ENCODE peak calls at places on chromosomes 13 and 19, in nine cellular contexts. R is choroid plexus epithelial cell; Y is cardiac muscle cell; L is HFFc6; A is CD4-positive, alpha-beta T cell; P is psoas muscle; H is upper lobe of right lung; I is HL-60; C is endothelial cell. F is an unnamed sample.

GRCh38 chr13:98484289-98485219 is 92.4 kb downstream of the STK24 start:
- DNase-seq in A (peak; percentile 73), I (peak; percentile 92), C (peak; percentile 38), Y (peak; percentile 94), H (peak; percentile 87), R (peak; percentile 95), L (peak; percentile 93), P (peak; percentile 82), F (peak; percentile 98)

GRCh38 chr13:94479559-94480095 is at the start of gene DCT:
- DNase-seq in I (no peak), L (no peak), C (no peak), P (no peak), R (no peak), H (no peak), Y (no peak), A (no peak), F (no peak)

GRCh38 chr13:111423168-111423785 is 102.8 kb downstream of the TEX29 start:
- DNase-seq in A (no peak), C (no peak), P (no peak), H (no peak), R (no peak), Y (no peak), I (no peak), L (no peak), F (no peak)

GRCh38 chr13:107590556-107590955 is 624.8 kb downstream of the LIG4 start:
- DNase-seq in L (no peak), A (no peak), Y (no peak), H (no peak), C (no peak), R (peak; percentile 41), P (no peak), I (no peak), F (no peak)

GRCh38 chr13:41854758-41855157 is 106.2 kb downstream of the VWA8 start:
- DNase-seq in I (no peak), L (no peak), R (peak; percentile 30), Y (no peak), P (no peak), A (no peak), C (no peak), H (no peak), F (no peak)

GRCh38 chr19:36392916-36393673 is 14.1 kb upstream of the ZFP14 start:
- DNase-seq in C (no peak), Y (no peak), A (no peak), P (no peak), L (no peak), I (no peak), R (no peak), H (no peak), F (no peak)

GRCh38 chr19:57812201-57812600 is 2.5 kb downstream of the ZNF552 start:
- DNase-seq in L (no peak), C (no peak), A (no peak), H (no peak), P (no peak), R (no peak), I (no peak), Y (no peak), F (no peak)

GRCh38 chr13:71774863-71775262 is 92.1 kb downstream of the DACH1 start:
- DNase-seq in R (no peak), P (no peak), H (no peak), C (no peak), I (no peak), A (no peak), Y (no peak), L (no peak), F (no peak)

GRCh38 chr19:38815059-38816001 is 2.6 kb upstream of the LGALS4 start:
- DNase-seq in I (no peak), P (no peak), R (no peak), Y (no peak), L (no peak), A (no peak), C (no peak), H (no peak), F (no peak)

GRCh38 chr19:6002591-6002990 is 24.7 kb upstream of the RANBP3 start:
- DNase-seq in P (no peak), R (no peak), C (no peak), Y (no peak), A (no peak), L (no peak), I (no peak), H (no peak), F (no peak)

GRCh38 chr13:50460366-50460765 is 383.1 kb downstream of the DLEU7 start:
- DNase-seq in L (no peak), P (no peak), I (no peak), A (no peak), R (no peak), H (no peak), Y (no peak), C (no peak), F (no peak)

GRCh38 chr19:56637976-56638555 is 4.9 kb upstream of the SMIM17 start:
- DNase-seq in P (peak; percentile 50), C (peak; percentile 37), I (peak; percentile 76), Y (peak; percentile 91), R (peak; percentile 87), A (no peak), H (no peak), L (peak; percentile 37), F (no peak)

GRCh38 chr13:79119578-79120107 is 286.4 kb downstream of the RBM26 start:
- DNase-seq in Y (no peak), H (no peak), L (no peak), I (no peak), A (no peak), C (no peak), R (no peak), P (no peak), F (no peak)

GRCh38 chr13:61294467-61295186 is 121.0 kb downstream of the PCDH20 start:
- DNase-seq in R (no peak), L (no peak), H (no peak), P (no peak), C (no peak), I (no peak), Y (no peak), A (no peak), F (no peak)

GRCh38 chr13:65638572-65639168 is 1591.5 kb downstream of the PCDH9 start:
- DNase-seq in I (peak; percentile 26), R (peak; percentile 85), P (no peak), C (peak; percentile 30), Y (peak; percentile 55), H (no peak), L (peak; percentile 45), A (no peak), F (no peak)
- TF ChIP-seq CTCF in I (peak; percentile 38), R (peak; percentile 86), P (peak; percentile 13), C (peak; percentile 89), Y (peak; percentile 83), H (peak; percentile 56), L (peak; percentile 92), A (no peak), F (peak; percentile 24)

DNA sequence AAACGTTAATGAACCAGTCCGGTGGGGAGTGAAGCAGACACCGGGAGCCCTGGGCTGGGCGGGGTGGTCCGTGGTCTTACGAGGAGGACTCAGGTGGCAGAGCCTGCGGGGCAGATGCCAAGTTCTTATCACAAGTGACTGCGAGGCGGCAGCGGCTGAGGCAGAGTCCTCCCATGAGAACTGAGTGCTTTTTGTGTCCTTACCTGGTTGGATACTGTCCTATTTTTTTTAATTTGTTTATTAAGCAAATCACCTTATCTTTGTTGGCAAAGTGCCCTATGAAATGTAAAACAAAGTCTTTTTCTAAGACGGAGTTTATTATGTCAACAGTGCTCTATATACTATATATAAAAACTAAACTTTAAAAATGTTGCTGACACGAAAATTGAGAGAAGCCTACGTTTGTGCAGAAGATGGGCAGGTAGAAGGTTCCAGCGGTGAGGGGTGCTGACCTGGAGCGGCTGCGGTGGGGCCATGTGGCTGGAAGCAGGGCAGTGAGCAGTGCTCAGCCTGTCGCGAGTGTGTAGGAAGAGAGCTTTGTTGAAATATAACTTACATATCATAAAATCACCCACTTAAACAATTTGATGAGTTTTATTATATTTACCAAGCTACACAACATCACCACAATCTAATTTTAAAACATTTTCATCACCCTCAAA is 82.2 kb downstream of the ATP11A start:
- DNase-seq in I (no peak), C (no peak), Y (no peak), A (no peak), L (no peak), R (no peak), P (no peak), H (no peak), F (peak; percentile 32)
- TF ChIP-seq CTCF in I (no peak), C (no peak), Y (no peak), A (no peak), L (no peak), R (no peak), P (no peak), H (no peak), F (no peak)

GRCh38 chr19:27774827-27775226 is 1438.1 kb downstream of the UQCRFS1 start:
- DNase-seq in P (no peak), L (peak; percentile 2), H (no peak), Y (no peak), I (peak; percentile 66), R (peak; percentile 12), C (no peak), A (no peak), F (no peak)
- TF ChIP-seq CTCF in P (no peak), L (peak; percentile 43), H (peak; percentile 11), Y (peak; percentile 9), I (peak; percentile 42), R (peak; percentile 53), C (peak; percentile 44), A (peak; percentile 17), F (peak; percentile 64)

GRCh38 chr13:46751811-46752635 is 44.9 kb downstream of the ESD start:
- DNase-seq in L (peak; percentile 15), H (no peak), P (no peak), R (peak; percentile 18), Y (no peak), I (peak; percentile 93), A (peak; percentile 25), C (no peak), F (peak; percentile 73)
- TF ChIP-seq CTCF in L (no peak), H (peak; percentile 9), P (no peak), R (peak; percentile 21), Y (no peak), I (no peak), A (no peak), C (no peak), F (no peak)

DNA sequence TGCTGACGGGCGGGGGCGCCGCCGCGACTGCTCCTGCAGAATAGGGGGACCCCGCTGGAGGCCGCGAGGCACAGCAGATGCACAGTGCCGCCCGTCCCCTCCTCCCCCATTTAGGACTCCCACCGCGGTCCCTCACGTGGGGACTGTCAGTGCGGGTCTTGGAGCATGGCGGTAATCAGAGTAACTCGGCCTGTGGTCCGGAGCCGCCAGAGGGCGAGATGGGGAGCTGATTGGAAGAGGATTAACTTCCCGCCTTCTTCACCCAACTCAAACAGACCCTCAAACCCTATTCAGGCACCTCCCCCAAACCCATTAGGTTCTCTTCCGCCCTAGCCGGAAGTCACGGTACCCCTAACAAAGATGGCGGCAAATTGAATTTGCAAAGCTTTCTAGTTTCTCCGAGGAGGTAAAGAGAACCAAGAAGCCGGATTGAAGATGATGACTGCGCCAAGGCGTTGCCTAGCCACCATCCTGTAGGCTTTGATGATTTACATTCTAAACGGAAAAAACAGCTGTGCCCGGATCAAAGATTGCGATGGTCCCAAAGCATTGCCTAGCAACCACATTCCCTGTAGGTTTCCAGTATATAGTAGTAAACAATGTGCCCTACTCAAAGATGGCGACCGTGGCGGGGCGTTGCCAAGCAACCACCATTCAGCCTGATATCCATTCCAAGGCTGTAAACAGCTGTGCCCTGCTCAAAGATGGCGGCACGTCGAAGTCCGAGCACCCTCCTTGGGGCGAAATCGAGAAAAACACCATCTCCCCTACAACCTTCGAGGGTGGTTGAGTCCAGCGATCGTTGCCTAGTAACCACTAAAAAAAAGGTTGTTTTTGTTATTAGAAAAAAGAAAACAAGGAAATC is at the start of gene FUZ:
- DNase-seq in R (peak; percentile 99), Y (peak; percentile 98), L (peak; percentile 99), A (peak; percentile 90), C (peak; percentile 92), I (peak; percentile 99), P (peak; percentile 97), H (peak; percentile 97), F (peak; percentile 98)
- TF ChIP-seq CTCF in R (peak; percentile 60), Y (peak; percentile 41), L (peak; percentile 58), A (no peak), C (peak; percentile 37), I (no peak), P (no peak), H (peak; percentile 29), F (no peak)

F was measured in CD14-positive monocyte.